ENCODE peak calls at places on chromosomes 7 and 10, in four cellular contexts. Z is HL-60, D is upper lobe of left lung, T is stomach. K is an unnamed sample.

GRCh38 chr10:19245889-19246841 is 197.6 kb downstream of the MALRD1 start:
- DNase-seq in D (no peak), Z (no peak), T (no peak), K (no peak)

GRCh38 chr10:12735843-12736462 is 265.6 kb downstream of the CCDC3 start:
- DNase-seq in Z (no peak), T (no peak), D (no peak), K (no peak)

GRCh38 chr7:158310924-158311713 is 276.5 kb downstream of the PTPRN2 start:
- DNase-seq in T (no peak), D (no peak), Z (no peak), K (no peak)

GRCh38 chr10:129193148-129193547 is 273.9 kb upstream of the MGMT start:
- DNase-seq in D (no peak), Z (no peak), T (no peak), K (no peak)

GRCh38 chr10:17951868-17952371 is at the start of gene SLC39A12:
- DNase-seq in Z (no peak), T (no peak), D (no peak), K (no peak)

GRCh38 chr7:35652124-35652523 is 42.8 kb downstream of the HERPUD2 start:
- DNase-seq in Z (no peak), T (no peak), D (no peak), K (no peak)

GRCh38 chr10:24873281-24873683 is 79.1 kb downstream of the PRTFDC1 start:
- DNase-seq in Z (no peak), D (no peak), T (no peak), K (peak)

GRCh38 chr7:139687980-139688632 is 89.7 kb downstream of the HIPK2 start:
- DNase-seq in Z (no peak), T (no peak), D (no peak), K (no peak)

GRCh38 chr10:69874464-69874863 is 72.8 kb downstream of the COL13A1 start:
- DNase-seq in T (no peak), Z (no peak), D (no peak), K (no peak)

GRCh38 chr7:105454058-105454739 is 65.5 kb upstream of the SRPK2 start:
- DNase-seq in T (no peak), Z (no peak), D (no peak), K (no peak)

GRCh38 chr10:60448246-60448645 is 58.6 kb upstream of the ANK3 start:
- DNase-seq in D (no peak), Z (no peak), T (no peak), K (no peak)

GRCh38 chr7:75866497-75867389 is 12.1 kb upstream of the RHBDD2 start:
- DNase-seq in T (peak), D (peak), Z (peak), K (no peak)

GRCh38 chr7:22129819-22130580 is 184.3 kb upstream of the CDCA7L start:
- DNase-seq in Z (no peak), D (no peak), T (no peak), K (no peak)

GRCh38 chr10:103291588-103291987 is 14.7 kb downstream of the INA start:
- DNase-seq in T (no peak), D (no peak), Z (no peak), K (no peak)

GRCh38 chr7:137958593-137959431 is 43.1 kb downstream of the CREB3L2 start:
- DNase-seq in Z (peak), T (no peak), D (no peak), K (no peak)

GRCh38 chr10:70145166-70145665 is 1.3 kb downstream of the TYSND1 start:
- DNase-seq in T (no peak), D (no peak), Z (no peak), K (no peak)

GRCh38 chr7:25847331-25848070 is 304.5 kb upstream of the NFE2L3 start:
- DNase-seq in Z (no peak), T (no peak), D (no peak), K (no peak)

GRCh38 chr10:30784896-30785605 is 155.5 kb upstream of the LYZL2 start:
- DNase-seq in Z (no peak), D (peak), T (peak), K (peak)

GRCh38 chr7:10474048-10474447 is 499.6 kb upstream of the PHF14 start:
- DNase-seq in Z (no peak), D (no peak), T (no peak), K (no peak)

GRCh38 chr7:20284398-20285143 is 46.1 kb upstream of the ITGB8 start:
- DNase-seq in T (no peak), Z (no peak), D (no peak), K (no peak)

GRCh38 chr10:100696477-100696901 is 48.9 kb upstream of the PAX2 start:
- DNase-seq in T (no peak), Z (no peak), D (no peak), K (no peak)

GRCh38 chr7:148567524-148567923 is 23.0 kb upstream of the C7orf33 start:
- DNase-seq in T (no peak), Z (no peak), D (no peak), K (no peak)

GRCh38 chr7:72336382-72336886 is 75.7 kb downstream of the CALN1 start:
- DNase-seq in T (no peak), Z (no peak), D (peak), K (no peak)

GRCh38 chr10:35887686-35888085 is 245.6 kb upstream of the FZD8 start:
- DNase-seq in T (no peak), D (no peak), Z (no peak), K (no peak)

GRCh38 chr7:141693082-141693481 is 8.9 kb downstream of the DENND11 start:
- DNase-seq in D (no peak), T (no peak), Z (no peak), K (no peak)

GRCh38 chr7:137440434-137440830 is 96.9 kb upstream of the PTN start:
- DNase-seq in T (no peak), D (no peak), Z (no peak), K (no peak)

GRCh38 chr10:64316416-64316815 is 795.2 kb downstream of the REEP3 start:
- DNase-seq in Z (no peak), D (no peak), T (no peak), K (no peak)

GRCh38 chr7:116339564-116339963 is 129.2 kb downstream of the TES start:
- DNase-seq in Z (no peak), D (no peak), T (no peak), K (no peak)

GRCh38 chr7:43692582-43693373 is 36.5 kb downstream of the COA1 start:
- DNase-seq in T (no peak), D (no peak), Z (no peak), K (no peak)

GRCh38 chr7:132518102-132518838 is 58.0 kb downstream of the PLXNA4 start:
- DNase-seq in Z (peak), D (no peak), T (no peak), K (no peak)

GRCh38 chr7:78959471-78959870 is 494.0 kb downstream of the MAGI2 start:
- DNase-seq in T (no peak), D (no peak), Z (no peak), K (no peak)

GRCh38 chr10:3869036-3869435 is 84.0 kb upstream of the KLF6 start:
- DNase-seq in T (no peak), D (no peak), Z (no peak), K (no peak)

GRCh38 chr10:128058746-128059125 is 67.5 kb downstream of the MKI67 start:
- DNase-seq in D (no peak), T (no peak), Z (no peak), K (no peak)

GRCh38 chr7:29478687-29479086 is 84.9 kb upstream of the PRR15 start:
- DNase-seq in T (no peak), Z (no peak), D (no peak), K (no peak)

GRCh38 chr7:101140746-101141382 is 13.4 kb upstream of the AP1S1 start:
- DNase-seq in Z (no peak), T (no peak), D (no peak), K (no peak)

GRCh38 chr7:51226042-51226755 is 90.4 kb downstream of the COBL start:
- DNase-seq in Z (no peak), T (no peak), D (no peak), K (no peak)

GRCh38 chr10:125158528-125159485 is 1.6 kb downstream of the CTBP2 start:
- DNase-seq in Z (peak), D (peak), T (peak), K (peak)

GRCh38 chr7:7972927-7973594 is 4.5 kb downstream of the GLCCI1 start:
- DNase-seq in Z (no peak), D (no peak), T (no peak), K (no peak)
- TF ChIP-seq POLR2AphosphoS5 in Z (no peak), D (no peak), T (no peak), K (no peak)

GRCh38 chr7:17333227-17333626 is 34.8 kb downstream of the AHR start:
- DNase-seq in T (no peak), D (no peak), Z (no peak), K (no peak)
- TF ChIP-seq POLR2AphosphoS5 in T (no peak), D (no peak), Z (no peak), K (no peak)

GRCh38 chr10:114771157-114771556 is 50.4 kb upstream of the FHIP2A start:
- DNase-seq in Z (no peak), D (no peak), T (no peak), K (no peak)
- TF ChIP-seq POLR2AphosphoS5 in Z (no peak), D (no peak), T (no peak), K (no peak)

GRCh38 chr10:95518455-95519131 is 42.6 kb downstream of the SORBS1 start:
- DNase-seq in T (no peak), Z (no peak), D (no peak), K (no peak)
- TF ChIP-seq POLR2AphosphoS5 in T (peak), Z (no peak), D (no peak), K (no peak)

DNA sequence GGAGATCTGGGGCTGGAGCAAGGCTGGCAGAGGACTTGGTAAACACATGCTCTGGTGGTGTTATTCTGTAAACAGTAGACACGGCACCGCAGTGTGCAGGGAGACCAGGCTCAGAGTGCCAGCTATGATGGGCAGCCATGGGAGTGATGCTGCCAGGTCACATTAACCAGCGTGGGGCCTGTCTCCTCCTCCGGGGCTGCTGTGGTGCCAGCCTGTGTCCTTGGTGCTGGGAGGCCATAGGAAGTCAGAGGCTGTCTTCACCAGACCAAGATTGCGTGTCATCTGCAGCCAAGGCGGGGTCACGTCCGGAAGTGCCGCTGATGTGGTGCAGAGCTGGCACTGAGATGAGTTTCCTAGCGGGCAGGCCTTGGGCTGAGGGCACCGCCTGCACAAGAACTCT is 236.0 kb downstream of the GLRX3 start:
- DNase-seq in Z (no peak), D (no peak), T (peak), K (no peak)
- TF ChIP-seq POLR2AphosphoS5 in Z (no peak), D (no peak), T (no peak), K (no peak)

GRCh38 chr10:99394256-99394655 is 36.2 kb downstream of the GOT1 start:
- DNase-seq in Z (no peak), T (no peak), D (peak), K (peak)
- TF ChIP-seq POLR2AphosphoS5 in Z (no peak), T (no peak), D (no peak), K (no peak)

DNA sequence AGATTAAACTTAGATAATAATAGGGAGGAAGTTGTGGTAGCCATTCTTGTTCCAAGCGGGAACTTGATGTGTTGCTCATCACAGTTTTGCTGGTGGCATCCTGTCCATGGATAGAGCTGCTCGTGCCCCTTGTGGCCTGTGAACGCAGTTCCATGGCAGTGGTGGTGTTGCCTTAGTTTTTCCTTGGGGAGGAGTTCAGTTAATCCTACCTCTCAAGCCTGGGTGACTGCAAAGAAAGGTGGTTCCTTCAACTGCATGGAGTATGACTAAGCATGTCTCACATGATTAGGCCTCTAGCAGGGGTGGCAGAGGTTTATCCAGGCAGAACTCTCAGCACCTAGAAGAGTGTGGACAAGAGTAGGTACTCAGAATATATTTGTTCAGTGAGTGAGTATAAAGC is 99.7 kb downstream of the MAPK8 start:
- DNase-seq in T (no peak), Z (peak), D (no peak), K (no peak)
- TF ChIP-seq POLR2AphosphoS5 in T (no peak), Z (no peak), D (no peak), K (no peak)

GRCh38 chr7:36966636-36967035 is 242.3 kb upstream of the AOAH start:
- DNase-seq in T (no peak), D (no peak), Z (no peak), K (no peak)

GRCh38 chr7:36964297-36964696 is 240.0 kb upstream of the AOAH start:
- DNase-seq in Z (no peak), T (no peak), D (no peak), K (no peak)

GRCh38 chr7:36965625-36966024 is 241.3 kb upstream of the AOAH start:
- DNase-seq in D (no peak), T (no peak), Z (no peak), K (no peak)

GRCh38 chr7:36967387-36967786 is 243.1 kb upstream of the AOAH start:
- DNase-seq in D (no peak), T (peak), Z (peak), K (no peak)

GRCh38 chr7:36966039-36966438 is 241.7 kb upstream of the AOAH start:
- DNase-seq in T (no peak), D (no peak), Z (no peak), K (no peak)
- TF ChIP-seq POLR2AphosphoS5 in T (peak), D (no peak), Z (no peak), K (no peak)

GRCh38 chr7:5691536-5692090 is 89.8 kb downstream of the RNF216 start:
- DNase-seq in T (no peak), Z (no peak), D (no peak), K (no peak)
- TF ChIP-seq POLR2AphosphoS5 in T (no peak), Z (no peak), D (no peak), K (no peak)